ENCODE peak calls at places on chromosomes 16 and 17, in seven cellular contexts. T is HCT116, I is HepG2, J is K562, Z is upper lobe of left lung, D is prostate gland, Y is transverse colon. M is an unnamed sample.

GRCh38 chr17:1083451-1084187 is 86.7 kb downstream of the TIMM22 start:
- DNase-seq in Y (no peak), T (no peak), I (no peak), Z (no peak), D (peak; percentile 73), J (no peak), M (no peak)

GRCh38 chr17:81904600-81905423 is 2.8 kb downstream of the NPB start:
- DNase-seq in Z (no peak), T (no peak), Y (no peak), D (no peak), I (no peak), J (no peak), M (no peak)

GRCh38 chr17:73720187-73720834 is 76.1 kb upstream of the SDK2 start:
- DNase-seq in I (peak; percentile 11), Y (no peak), Z (no peak), D (no peak), J (no peak), T (no peak), M (no peak)

GRCh38 chr17:82631544-82631943 is 16.7 kb downstream of the WDR45B start:
- DNase-seq in D (no peak), I (no peak), Y (no peak), T (no peak), Z (no peak), J (no peak), M (no peak)

GRCh38 chr17:77364941-77365583 is 224.3 kb downstream of the SEC14L1 start:
- DNase-seq in Z (no peak), J (no peak), T (no peak), I (no peak), D (no peak), Y (no peak), M (no peak)

GRCh38 chr16:85096921-85097320 is 15.4 kb downstream of the CIBAR2 start:
- DNase-seq in Y (no peak), J (no peak), D (no peak), I (no peak), Z (no peak), T (no peak), M (no peak)

GRCh38 chr16:4780235-4780634 is 7.9 kb downstream of the SEPTIN12 start:
- DNase-seq in I (no peak), T (no peak), D (no peak), Y (no peak), J (peak; percentile 22), Z (no peak), M (no peak)

GRCh38 chr17:55056530-55056929 is 88.0 kb downstream of the STXBP4 start:
- DNase-seq in D (peak; percentile 53), I (peak; percentile 31), J (no peak), T (no peak), Y (no peak), Z (peak; percentile 40), M (no peak)

GRCh38 chr17:81090361-81091133 is 55.6 kb downstream of the BAIAP2 start:
- DNase-seq in D (no peak), J (peak; percentile 87), I (no peak), Y (peak; percentile 55), Z (peak; percentile 92), T (no peak), M (peak; percentile 85)

GRCh38 chr16:68363847-68364600 is 53.2 kb downstream of the PRMT7 start:
- DNase-seq in T (no peak), Y (no peak), J (no peak), Z (no peak), D (no peak), I (peak; percentile 48), M (no peak)

GRCh38 chr16:81544261-81544660 is 99.7 kb downstream of the CMIP start:
- DNase-seq in Z (no peak), J (no peak), Y (no peak), D (no peak), T (no peak), I (no peak), M (no peak)

GRCh38 chr17:58300336-58300735 is 19.6 kb upstream of the MPO start:
- DNase-seq in J (no peak), D (no peak), T (no peak), I (no peak), Z (no peak), Y (no peak), M (peak; percentile 2)

GRCh38 chr17:83046759-83047478 is 32.5 kb upstream of the METRNL start:
- DNase-seq in I (no peak), J (no peak), T (no peak), Y (no peak), D (no peak), Z (no peak), M (peak; percentile 25)

GRCh38 chr17:16283705-16284104 is 66.7 kb downstream of the PIGL start:
- DNase-seq in D (no peak), I (no peak), J (no peak), Y (no peak), T (no peak), Z (no peak), M (no peak)

GRCh38 chr17:62617894-62618472 is 9.5 kb upstream of the MRC2 start:
- DNase-seq in T (no peak), D (no peak), I (peak; percentile 73), J (no peak), Y (no peak), Z (no peak), M (no peak)

GRCh38 chr17:12519956-12520594 is 145.6 kb upstream of the MYOCD start:
- DNase-seq in T (no peak), Z (no peak), Y (no peak), J (no peak), I (no peak), D (no peak), M (no peak)

GRCh38 chr17:7191571-7192270 is 12.6 kb upstream of the ASGR1 start:
- DNase-seq in J (peak; percentile 44), Z (peak; percentile 39), Y (no peak), T (no peak), D (no peak), I (peak; percentile 50), M (no peak)

GRCh38 chr17:10628756-10629155 is 28.4 kb downstream of the MYH3 start:
- DNase-seq in T (no peak), D (no peak), Z (no peak), Y (no peak), I (no peak), J (peak; percentile 43), M (no peak)

GRCh38 chr16:49165025-49165424 is 116.6 kb downstream of the CBLN1 start:
- DNase-seq in T (no peak), Y (no peak), Z (no peak), J (no peak), D (no peak), I (no peak), M (no peak)

GRCh38 chr16:27441276-27441675 is 39.3 kb downstream of the IL21R start:
- DNase-seq in I (no peak), T (no peak), Y (no peak), Z (no peak), J (no peak), D (no peak), M (peak; percentile 32)

GRCh38 chr17:9522074-9522473 is 53.5 kb downstream of the STX8 start:
- DNase-seq in T (no peak), I (peak; percentile 44), J (peak; percentile 52), Z (no peak), Y (no peak), D (no peak), M (no peak)

GRCh38 chr17:31564883-31565297 is 173.4 kb downstream of the RAB11FIP4 start:
- DNase-seq in I (no peak), T (no peak), Y (no peak), D (no peak), J (no peak), Z (no peak), M (no peak)

GRCh38 chr16:50646345-50646744 is 34.8 kb downstream of the SNX20 start:
- DNase-seq in J (no peak), I (no peak), D (no peak), Y (no peak), T (no peak), Z (no peak), M (no peak)

GRCh38 chr17:17836250-17836817 is 452 bp downstream of the SREBF1 start:
- DNase-seq in J (peak; percentile 97), D (peak; percentile 98), Z (peak; percentile 98), Y (peak; percentile 99), I (peak; percentile 92), T (peak; percentile 92), M (peak; percentile 99)

GRCh38 chr17:17837380-17837821 is 615 bp upstream of the SREBF1 start:
- DNase-seq in I (peak; percentile 60), Z (peak; percentile 84), T (peak; percentile 69), Y (no peak), D (no peak), J (peak; percentile 70), M (peak; percentile 86)

GRCh38 chr17:17835415-17836249 is 1.2 kb downstream of the SREBF1 start:
- DNase-seq in J (no peak), T (no peak), Y (no peak), D (no peak), Z (no peak), I (no peak), M (no peak)

GRCh38 chr17:17837966-17838962 is 1.5 kb upstream of the SREBF1 start:
- DNase-seq in Z (peak; percentile 88), J (peak; percentile 82), D (peak; percentile 72), T (peak; percentile 75), Y (peak; percentile 64), I (peak; percentile 57), M (no peak)

GRCh38 chr17:17836818-17837379 is at the start of gene SREBF1:
- DNase-seq in T (no peak), D (no peak), I (peak; percentile 37), Y (peak; percentile 73), Z (peak; percentile 80), J (peak; percentile 83), M (peak; percentile 86)
- TF ChIP-seq POLR2AphosphoS5 in T (peak; percentile 53), D (peak; percentile 34), I (no peak), Y (peak; percentile 68), Z (no peak), J (no peak), M (peak; percentile 58)

GRCh38 chr16:24977673-24978065 is 37.5 kb downstream of the ARHGAP17 start:
- DNase-seq in T (no peak), I (peak; percentile 36), D (no peak), Z (no peak), J (no peak), Y (no peak), M (no peak)
- H3K4me1 ChIP-seq in T (peaks cover 7% of the 10 kb centered on the region), I (peaks cover 37% of the 10 kb centered on the region), D (no peaks in the 10 kb centered on the region), Z (peaks cover 30% of the 10 kb centered on the region), J (no peaks in the 10 kb centered on the region), Y (peaks cover 43% of the 10 kb centered on the region), M (peaks cover 37% of the 10 kb centered on the region)

DNA sequence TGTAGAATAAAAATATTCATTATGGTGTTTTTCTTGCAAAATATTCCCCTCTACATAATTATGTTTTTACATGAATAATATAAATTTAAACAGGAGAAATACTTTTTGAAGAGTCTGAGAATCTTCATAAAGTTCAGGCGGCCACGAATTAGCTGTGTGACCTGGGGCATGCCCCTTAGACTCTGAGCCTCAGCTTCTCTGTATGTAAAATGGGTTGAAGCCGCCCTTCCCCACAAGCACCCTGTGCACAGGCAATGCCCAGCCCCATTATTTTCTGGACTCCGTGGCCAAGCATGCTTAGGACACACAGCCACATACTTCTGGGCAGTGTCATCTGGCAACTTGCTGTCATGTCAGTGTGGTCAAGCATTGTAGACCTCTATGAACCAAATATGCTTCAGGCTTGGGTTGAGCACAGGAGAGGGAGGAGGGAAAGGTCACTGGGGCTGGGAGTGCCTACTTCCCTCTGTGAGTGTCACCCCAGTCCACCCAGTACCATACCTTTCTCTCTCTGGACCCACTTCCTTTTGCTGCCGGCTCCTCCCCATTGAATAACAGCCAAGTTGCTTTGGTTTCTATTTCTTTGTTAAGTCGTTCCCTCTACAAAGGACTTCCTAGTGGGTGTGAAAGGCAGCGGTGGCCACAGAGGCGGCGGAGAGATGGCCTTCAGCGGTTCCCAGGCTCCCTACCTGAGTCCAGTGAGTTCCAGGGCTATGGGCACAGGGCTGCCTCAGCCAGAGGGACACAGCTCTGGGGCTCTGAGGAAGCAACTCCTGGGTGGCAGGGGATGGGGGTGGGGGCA is at the start of gene LGALS9:
- DNase-seq in Z (peak; percentile 54), I (no peak), Y (peak; percentile 83), T (no peak), J (no peak), D (no peak), M (no peak)
- TF ChIP-seq POLR2A in Z (no peak), I (no peak), Y (peak; percentile 96), T (no peak), J (no peak), D (peak; percentile 40), M (peak; percentile 63)

GRCh38 chr16:76535-77272 is 1.3 kb upstream of the MPG start:
- DNase-seq in J (peak; percentile 87), T (no peak), D (no peak), Z (peak; percentile 71), Y (peak; percentile 71), I (peak; percentile 66), M (peak; percentile 93)
- TF ChIP-seq POLR2AphosphoS5 in J (no peak), T (no peak), D (no peak), Z (peak; percentile 77), Y (peak; percentile 56), I (no peak), M (peak; percentile 24)

M was measured in sigmoid colon.